ENCODE peak calls at places on chromosomes 3 and 15, in four cellular contexts. N is HCT116, Q is K562, F is HepG2. K is an unnamed sample.

GRCh38 chr3:106428565-106428994 is 559.8 kb upstream of the CBLB start:
- DNase-seq in N (no peak), Q (no peak), F (no peak), K (no peak)

GRCh38 chr3:119497824-119498187 is 541 bp upstream of the TIMMDC1 start:
- DNase-seq in N (no peak), Q (no peak), F (peak; percentile 20), K (peak; percentile 15)

GRCh38 chr3:128369106-128369708 is 97.5 kb downstream of the DNAJB8 start:
- DNase-seq in N (no peak), Q (no peak), F (no peak), K (no peak)

GRCh38 chr3:6679510-6679909 is 181.4 kb upstream of the GRM7 start:
- DNase-seq in N (no peak), Q (no peak), F (no peak), K (no peak)

GRCh38 chr15:52727825-52728224 is 48.6 kb upstream of the ATOSA start:
- DNase-seq in N (no peak), Q (no peak), F (no peak), K (no peak)

GRCh38 chr15:75348563-75349350 is 1.9 kb downstream of the NEIL1 start:
- DNase-seq in N (no peak), Q (no peak), F (no peak), K (no peak)

GRCh38 chr3:120506828-120507774 is 56.3 kb upstream of the FSTL1 start:
- DNase-seq in N (peak; percentile 13), Q (peak; percentile 9), F (peak; percentile 32), K (no peak)

GRCh38 chr3:176906046-176906905 is 291.0 kb downstream of the TBL1XR1 start:
- DNase-seq in N (no peak), Q (no peak), F (peak; percentile 23), K (no peak)

GRCh38 chr15:87747106-87747505 is 509.4 kb downstream of the NTRK3 start:
- DNase-seq in N (no peak), Q (no peak), F (no peak), K (no peak)

GRCh38 chr15:70065006-70065722 is 32.6 kb downstream of the TLE3 start:
- DNase-seq in N (no peak), Q (no peak), F (no peak), K (no peak)

GRCh38 chr15:26758079-26758478 is 14.8 kb downstream of the GABRB3 start:
- DNase-seq in N (no peak), Q (no peak), F (no peak), K (no peak)

GRCh38 chr15:90062023-90062728 is 40.1 kb downstream of the IDH2 start:
- DNase-seq in N (no peak), Q (peak; percentile 87), F (no peak), K (no peak)

GRCh38 chr3:111903067-111903511 is 44.0 kb downstream of the PHLDB2 start:
- DNase-seq in N (peak; percentile 98), Q (no peak), F (no peak), K (no peak)

GRCh38 chr15:90231028-90232017 is 2.4 kb downstream of the CIB1 start:
- DNase-seq in N (no peak), Q (no peak), F (no peak), K (no peak)

GRCh38 chr3:175940881-175941280 is 1081.7 kb downstream of the NAALADL2 start:
- DNase-seq in N (no peak), Q (no peak), F (peak; percentile 3), K (no peak)

GRCh38 chr3:42780892-42781700 is 8.0 kb upstream of the CCDC13 start:
- DNase-seq in N (peak; percentile 54), Q (peak; percentile 61), F (peak; percentile 68), K (no peak)

GRCh38 chr3:100777271-100777670 is 68.0 kb downstream of the TFG start:
- DNase-seq in N (no peak), Q (no peak), F (no peak), K (no peak)

GRCh38 chr3:35505181-35505580 is 134.1 kb upstream of the ARPP21 start:
- DNase-seq in N (no peak), Q (no peak), F (no peak), K (no peak)

GRCh38 chr3:27963519-27963918 is 241.4 kb upstream of the EOMES start:
- DNase-seq in N (no peak), Q (no peak), F (no peak), K (no peak)

GRCh38 chr3:184761976-184762375 is 50.0 kb upstream of the VPS8 start:
- DNase-seq in N (no peak), Q (no peak), F (no peak), K (no peak)

GRCh38 chr3:136772709-136773108 is 20.5 kb upstream of the STAG1 start:
- DNase-seq in N (no peak), Q (no peak), F (no peak), K (no peak)

GRCh38 chr3:140388525-140388924 is 289.3 kb upstream of the TRIM42 start:
- DNase-seq in N (no peak), Q (no peak), F (no peak), K (no peak)

GRCh38 chr15:47460775-47461174 is 256.5 kb upstream of the SEMA6D start:
- DNase-seq in N (no peak), Q (no peak), F (no peak), K (no peak)

GRCh38 chr3:193559100-193559499 is 4.4 kb upstream of the ATP13A4 start:
- DNase-seq in N (no peak), Q (no peak), F (no peak), K (no peak)

GRCh38 chr3:152587861-152588260 is 247.1 kb upstream of the P2RY1 start:
- DNase-seq in N (no peak), Q (no peak), F (no peak), K (no peak)

GRCh38 chr3:152586974-152587373 is 248.0 kb upstream of the P2RY1 start:
- DNase-seq in N (no peak), Q (peak; percentile 33), F (no peak), K (no peak)

GRCh38 chr3:152578769-152579168 is 256.2 kb upstream of the P2RY1 start:
- DNase-seq in N (no peak), Q (no peak), F (no peak), K (no peak)

GRCh38 chr3:152581941-152582340 is 253.0 kb upstream of the P2RY1 start:
- DNase-seq in N (no peak), Q (no peak), F (no peak), K (no peak)

GRCh38 chr3:152583913-152584312 is 251.0 kb upstream of the P2RY1 start:
- DNase-seq in N (no peak), Q (no peak), F (no peak), K (no peak)
- TF ChIP-seq TCF7L2 in N (no peak), Q (no peak), F (no peak), K (no peak)

DNA sequence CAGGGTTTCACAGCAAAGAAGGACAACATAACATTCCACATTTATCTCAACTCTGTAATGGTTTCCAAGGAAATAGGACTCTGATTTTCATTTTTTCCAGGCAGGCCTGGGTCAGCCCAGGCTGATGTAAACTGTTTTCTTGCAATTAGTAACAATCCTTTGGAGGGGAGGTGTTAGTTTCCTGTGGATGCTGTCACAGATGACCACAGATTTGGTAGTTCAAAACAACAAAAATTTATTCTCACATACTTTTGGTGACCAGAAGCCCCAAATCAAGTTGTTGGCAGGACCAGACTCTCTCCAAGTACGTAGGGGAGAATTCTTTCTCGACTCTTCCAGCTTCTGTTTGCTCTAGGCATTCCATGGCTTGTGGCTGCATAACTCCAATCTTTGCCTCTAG is 88.0 kb downstream of the EDEM1 start:
- DNase-seq in N (no peak), Q (no peak), F (no peak), K (no peak)
- TF ChIP-seq TCF7L2 in N (no peak), Q (no peak), F (no peak), K (no peak)

GRCh38 chr15:96293446-96293845 is 37.1 kb upstream of the NR2F2 start:
- DNase-seq in N (no peak), Q (no peak), F (no peak), K (no peak)

GRCh38 chr15:96294766-96295165 is 35.7 kb upstream of the NR2F2 start:
- DNase-seq in N (no peak), Q (no peak), F (no peak), K (no peak)

GRCh38 chr15:96298217-96298616 is 32.3 kb upstream of the NR2F2 start:
- DNase-seq in N (no peak), Q (no peak), F (no peak), K (no peak)

GRCh38 chr15:96297783-96298182 is 32.7 kb upstream of the NR2F2 start:
- DNase-seq in N (no peak), Q (no peak), F (no peak), K (no peak)

DNA sequence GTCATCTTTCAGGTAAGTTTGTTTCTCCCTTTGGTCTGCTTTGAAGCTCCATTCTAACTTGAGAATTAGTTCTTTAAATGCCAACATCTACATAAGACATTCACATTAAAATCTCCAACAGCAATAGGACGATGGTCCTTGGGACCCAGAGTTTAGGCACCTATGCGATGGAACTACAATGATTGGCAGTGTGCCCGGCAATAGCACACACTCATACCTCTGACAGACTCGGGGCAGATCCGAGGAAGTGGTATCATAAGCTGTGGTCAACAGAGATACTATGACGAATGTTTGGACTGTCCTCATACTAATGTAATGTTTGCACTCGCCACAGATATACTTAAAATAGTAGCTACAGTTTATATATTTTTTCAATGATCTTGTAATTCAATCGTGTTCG is 34.2 kb upstream of the NR2F2 start:
- DNase-seq in N (no peak), Q (no peak), F (no peak), K (no peak)
- TF ChIP-seq TCF7L2 in N (no peak), Q (no peak), F (no peak), K (no peak)

GRCh38 chr3:155766206-155766605 is 21.3 kb upstream of the PLCH1 start:
- DNase-seq in N (no peak), Q (no peak), F (no peak), K (no peak)

GRCh38 chr3:155772801-155773200 is 27.9 kb upstream of the PLCH1 start:
- DNase-seq in N (no peak), Q (no peak), F (no peak), K (no peak)

DNA sequence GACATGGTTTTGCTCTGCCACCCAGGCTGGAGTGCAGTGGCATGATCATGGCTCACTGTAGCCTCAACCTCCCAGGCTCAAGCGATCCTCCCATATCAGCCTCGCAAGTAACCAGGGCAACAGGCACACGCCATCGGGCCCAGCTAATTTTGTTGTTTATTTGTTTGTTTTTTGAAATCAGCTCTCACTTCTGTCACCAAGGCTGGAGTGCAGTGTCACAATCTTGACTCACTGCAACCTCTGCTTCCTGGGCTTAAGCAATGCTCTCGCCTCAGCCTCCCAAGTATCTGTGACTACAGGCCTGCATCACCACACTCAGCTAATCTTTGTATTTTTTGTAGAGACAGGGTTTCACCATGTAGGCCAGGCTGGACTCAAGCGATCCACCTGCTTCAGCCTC is 26.3 kb upstream of the PLCH1 start:
- DNase-seq in N (no peak), Q (no peak), F (no peak), K (no peak)
- TF ChIP-seq TCF7L2 in N (no peak), Q (no peak), F (no peak), K (no peak)

DNA sequence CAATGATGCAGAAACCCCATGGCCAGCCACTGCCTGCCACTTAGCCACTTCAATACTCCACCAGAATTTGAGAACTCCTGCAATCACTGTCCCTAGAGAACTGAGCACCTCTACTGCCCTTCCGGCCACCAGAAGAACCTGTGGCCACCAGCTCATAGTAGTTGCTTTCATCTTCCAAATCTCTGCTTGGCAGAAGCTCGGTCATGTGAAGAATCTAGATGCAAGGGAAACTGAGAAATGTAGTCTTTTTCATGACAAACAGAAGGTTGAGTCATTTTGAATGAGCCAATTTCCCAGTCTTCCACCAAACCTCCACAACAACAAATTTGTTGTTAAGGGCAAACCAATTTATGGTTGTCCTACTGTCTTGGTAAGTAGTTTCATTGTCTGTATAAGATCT is 27.9 kb upstream of the SSR3 start:
- DNase-seq in N (no peak), Q (no peak), F (no peak), K (no peak)
- TF ChIP-seq TCF7L2 in N (no peak), Q (no peak), F (no peak), K (no peak)

K was measured in Panc1.